ENCODE peak calls at places on chromosome 2, in eight cellular contexts. F, K, W, T, A, R, I and S are unnamed samples.

GRCh38 chr2:66674087-66674486 is 239.2 kb downstream of the MEIS1 start:
- DNase-seq in F (no peak), K (no peak), W (no peak), T (no peak), A (no peak), R (no peak), I (no peak), S (no peak)

GRCh38 chr2:179340678-179341077 is 76.0 kb upstream of the SESTD1 start:
- DNase-seq in F (peak), K (no peak), W (no peak), T (no peak), A (peak), R (no peak), I (no peak), S (peak)

GRCh38 chr2:139550873-139551272 is 770.7 kb upstream of the NXPH2 start:
- DNase-seq in F (no peak), K (no peak), W (no peak), T (no peak), A (no peak), R (no peak), I (no peak), S (no peak)

GRCh38 chr2:71332413-71332866 is 858 bp downstream of the ZNF638 start:
- DNase-seq in F (no peak), K (no peak), W (peak), T (no peak), A (no peak), R (no peak), I (no peak), S (no peak)

GRCh38 chr2:6845312-6845711 is 20.4 kb downstream of the CMPK2 start:
- DNase-seq in F (no peak), K (no peak), W (no peak), T (no peak), A (no peak), R (no peak), I (no peak), S (no peak)

GRCh38 chr2:221372156-221372870 is 199.8 kb downstream of the EPHA4 start:
- DNase-seq in F (no peak), K (no peak), W (no peak), T (no peak), A (peak), R (no peak), I (no peak), S (no peak)

GRCh38 chr2:23767871-23768611 is 158.9 kb downstream of the ATAD2B start:
- DNase-seq in F (no peak), K (no peak), W (no peak), T (no peak), A (no peak), R (no peak), I (no peak), S (no peak)

GRCh38 chr2:203490391-203490790 is 44.7 kb downstream of the RAPH1 start:
- DNase-seq in F (no peak), K (no peak), W (no peak), T (no peak), A (no peak), R (no peak), I (no peak), S (no peak)

GRCh38 chr2:63064197-63064596 is 13.6 kb downstream of the OTX1 start:
- DNase-seq in F (no peak), K (no peak), W (no peak), T (no peak), A (no peak), R (no peak), I (no peak), S (no peak)

GRCh38 chr2:150596071-150596470 is 108.6 kb upstream of the RND3 start:
- DNase-seq in F (no peak), K (no peak), W (no peak), T (peak), A (no peak), R (no peak), I (no peak), S (no peak)

GRCh38 chr2:5387421-5387820 is 304.8 kb upstream of the SOX11 start:
- DNase-seq in F (no peak), K (no peak), W (no peak), T (no peak), A (no peak), R (no peak), I (no peak), S (no peak)

GRCh38 chr2:208148803-208149202 is 2.8 kb upstream of the CRYGB start:
- DNase-seq in F (no peak), K (no peak), W (no peak), T (no peak), A (no peak), R (no peak), I (no peak), S (no peak)

GRCh38 chr2:43034921-43035320 is 191.5 kb downstream of the ZFP36L2 start:
- DNase-seq in F (no peak), K (no peak), W (no peak), T (no peak), A (no peak), R (no peak), I (no peak), S (no peak)

GRCh38 chr2:231450548-231450989 is 13.7 kb downstream of the NCL start:
- DNase-seq in F (no peak), K (no peak), W (no peak), T (no peak), A (no peak), R (no peak), I (no peak), S (no peak)

GRCh38 chr2:22807876-22808275 is 577.1 kb upstream of the KLHL29 start:
- DNase-seq in F (no peak), K (no peak), W (no peak), T (no peak), A (no peak), R (no peak), I (no peak), S (no peak)